ENCODE peak calls at places on chromosome 9, in five cellular contexts. One of them, this sample, is unnamed.

GRCh38 chr9:75993434-75993833 is 103.0 kb downstream of the PCSK5 start:
- DNase-seq in heart left ventricle: no peak
- DNase-seq in AG09319: no peak
- DNase-seq in Panc1: no peak
- DNase-seq in fibroblast of villous mesenchyme: peak; percentile 8
- DNase-seq in this sample: no peak

GRCh38 chr9:91117474-91117891 is 244.2 kb downstream of the AUH start:
- DNase-seq in heart left ventricle: no peak
- DNase-seq in AG09319: no peak
- DNase-seq in Panc1: no peak
- DNase-seq in fibroblast of villous mesenchyme: no peak
- DNase-seq in this sample: no peak

GRCh38 chr9:84154320-84154719 is 173.7 kb downstream of the RMI1 start:
- DNase-seq in heart left ventricle: no peak
- DNase-seq in AG09319: no peak
- DNase-seq in Panc1: no peak
- DNase-seq in fibroblast of villous mesenchyme: peak; percentile 21
- DNase-seq in this sample: no peak

GRCh38 chr9:38649731-38650363 is 29.5 kb upstream of the ANKRD18A start:
- DNase-seq in heart left ventricle: peak; percentile 43
- DNase-seq in AG09319: no peak
- DNase-seq in Panc1: no peak
- DNase-seq in fibroblast of villous mesenchyme: no peak
- DNase-seq in this sample: no peak

GRCh38 chr9:134226221-134226930 is 62.0 kb upstream of the RNU6ATAC start:
- DNase-seq in heart left ventricle: no peak
- DNase-seq in AG09319: peak; percentile 39
- DNase-seq in Panc1: no peak
- DNase-seq in fibroblast of villous mesenchyme: peak; percentile 92
- DNase-seq in this sample: no peak

GRCh38 chr9:87137718-87138117 is 190.4 kb upstream of the GAS1 start:
- DNase-seq in heart left ventricle: no peak
- DNase-seq in AG09319: no peak
- DNase-seq in Panc1: no peak
- DNase-seq in fibroblast of villous mesenchyme: no peak
- DNase-seq in this sample: no peak

GRCh38 chr9:134966697-134967546 is 49.2 kb upstream of the FCN1 start:
- DNase-seq in heart left ventricle: no peak
- DNase-seq in AG09319: no peak
- DNase-seq in Panc1: no peak
- DNase-seq in fibroblast of villous mesenchyme: no peak
- DNase-seq in this sample: no peak

GRCh38 chr9:70531286-70531685 is 116.8 kb upstream of the KLF9 start:
- DNase-seq in heart left ventricle: no peak
- DNase-seq in AG09319: peak; percentile 16
- DNase-seq in Panc1: no peak
- DNase-seq in fibroblast of villous mesenchyme: peak; percentile 36
- DNase-seq in this sample: no peak

GRCh38 chr9:69715825-69716224 is 43.7 kb upstream of the APBA1 start:
- DNase-seq in heart left ventricle: no peak
- DNase-seq in AG09319: no peak
- DNase-seq in Panc1: no peak
- DNase-seq in fibroblast of villous mesenchyme: no peak
- DNase-seq in this sample: no peak

DNA sequence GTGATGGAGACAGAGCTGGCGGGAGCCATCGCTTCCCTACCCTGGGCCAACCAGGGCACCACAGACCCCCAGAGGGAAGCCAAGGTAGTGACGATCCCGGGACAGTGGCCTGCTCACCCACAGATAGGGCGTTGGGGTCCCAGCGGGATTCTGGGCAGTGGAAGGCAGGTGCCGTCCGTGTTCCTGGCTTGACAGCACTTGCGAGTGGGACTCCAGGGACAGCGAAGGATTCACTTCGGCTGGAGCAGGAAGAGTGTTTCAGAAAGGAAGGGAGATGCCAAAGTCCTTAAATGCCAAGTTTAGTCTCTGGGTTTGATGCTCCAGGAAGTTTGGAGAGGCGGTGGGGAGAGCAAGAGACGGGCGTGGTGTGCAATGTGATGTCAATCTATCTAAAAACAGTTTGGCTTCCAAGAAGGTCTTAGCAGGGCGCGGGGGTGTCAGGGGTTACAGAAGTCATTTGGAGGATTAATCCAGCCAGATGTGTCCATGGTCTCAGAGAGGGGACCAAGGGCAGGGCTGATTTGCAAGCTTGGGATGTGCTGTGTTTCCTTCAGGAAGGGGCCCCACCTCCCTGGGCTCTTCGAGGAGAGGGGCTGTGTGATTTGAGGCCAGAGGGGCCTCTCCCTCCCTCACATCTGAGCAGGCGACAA is 74.9 kb downstream of the NTNG2 start:
- DNase-seq in heart left ventricle: no peak
- DNase-seq in AG09319: no peak
- DNase-seq in Panc1: no peak
- DNase-seq in fibroblast of villous mesenchyme: no peak
- DNase-seq in this sample: no peak
- TF ChIP-seq CTCF in heart left ventricle: peak; percentile 48
- TF ChIP-seq CTCF in AG09319: no peak
- TF ChIP-seq CTCF in Panc1: peak; percentile 64
- TF ChIP-seq CTCF in fibroblast of villous mesenchyme: no peak
- TF ChIP-seq CTCF in this sample: peak; percentile 61

GRCh38 chr9:96126321-96126881 is 175.6 kb downstream of the HSD17B3 start:
- DNase-seq in heart left ventricle: no peak
- DNase-seq in AG09319: no peak
- DNase-seq in Panc1: no peak
- DNase-seq in fibroblast of villous mesenchyme: peak; percentile 28
- DNase-seq in this sample: no peak
- TF ChIP-seq CTCF in heart left ventricle: no peak
- TF ChIP-seq CTCF in AG09319: no peak
- TF ChIP-seq CTCF in Panc1: no peak
- TF ChIP-seq CTCF in fibroblast of villous mesenchyme: no peak
- TF ChIP-seq CTCF in this sample: no peak

DNA sequence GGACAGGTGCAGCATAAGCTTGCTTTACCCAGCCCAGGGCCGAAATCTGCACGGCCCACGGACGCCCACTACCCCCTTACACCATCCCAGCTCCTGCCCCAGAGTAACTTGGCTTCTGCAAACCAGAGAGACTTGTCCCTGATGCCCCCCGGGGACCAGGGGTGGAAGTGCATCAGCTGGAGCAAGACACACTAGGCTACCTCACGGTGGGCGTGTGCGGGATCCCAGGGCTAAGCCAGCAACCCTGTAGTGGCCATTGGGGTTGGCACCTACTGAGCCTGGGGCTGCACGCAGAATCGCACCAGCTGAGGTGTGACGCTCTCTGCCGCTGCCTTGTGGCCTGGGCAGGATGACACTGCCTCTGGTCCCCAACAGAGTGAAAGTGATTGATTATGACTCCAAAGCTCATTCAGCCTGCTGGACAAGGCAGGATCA is 6.1 kb upstream of the ZNF79 start:
- DNase-seq in heart left ventricle: no peak
- DNase-seq in AG09319: no peak
- DNase-seq in Panc1: no peak
- DNase-seq in fibroblast of villous mesenchyme: no peak
- DNase-seq in this sample: no peak
- TF ChIP-seq CTCF in heart left ventricle: peak; percentile 19
- TF ChIP-seq CTCF in AG09319: peak; percentile 6
- TF ChIP-seq CTCF in Panc1: no peak
- TF ChIP-seq CTCF in fibroblast of villous mesenchyme: peak; percentile 21
- TF ChIP-seq CTCF in this sample: no peak

DNA sequence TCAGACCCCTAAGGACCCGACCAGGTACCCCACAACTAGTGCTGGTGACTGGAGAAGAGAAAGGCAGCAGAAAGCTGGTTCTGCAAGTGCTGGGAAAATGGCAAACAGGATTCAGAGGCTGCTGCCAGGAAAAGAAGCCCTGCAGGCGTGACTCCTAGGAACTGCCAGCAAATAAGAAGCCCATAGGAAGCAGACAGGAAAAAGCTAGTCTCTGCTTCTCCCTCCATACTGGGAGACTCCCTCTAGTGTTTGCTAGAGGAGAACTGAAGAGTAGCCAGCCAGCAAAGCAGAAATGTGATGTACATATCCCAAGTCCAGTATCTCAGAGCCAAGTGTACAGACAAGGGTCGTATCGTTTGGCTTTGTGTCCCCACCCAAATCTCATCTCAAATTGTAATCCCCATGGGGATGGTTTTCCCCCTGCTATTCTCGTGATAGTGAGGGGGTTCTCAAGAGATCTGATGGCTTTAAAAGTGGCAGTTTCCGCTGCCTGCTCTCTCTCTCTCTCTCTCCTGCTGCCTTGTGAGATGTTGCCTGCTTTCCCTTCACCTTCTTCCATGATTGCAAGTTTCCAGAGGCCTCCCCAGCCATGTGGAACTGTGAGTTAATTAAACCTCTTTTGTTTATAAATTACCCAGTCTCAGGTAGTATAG is 38.1 kb upstream of the TUSC1 start:
- DNase-seq in heart left ventricle: no peak
- DNase-seq in AG09319: peak; percentile 16
- DNase-seq in Panc1: no peak
- DNase-seq in fibroblast of villous mesenchyme: peak; percentile 5
- DNase-seq in this sample: no peak
- TF ChIP-seq CTCF in heart left ventricle: peak; percentile 34
- TF ChIP-seq CTCF in AG09319: peak; percentile 67
- TF ChIP-seq CTCF in Panc1: peak; percentile 32
- TF ChIP-seq CTCF in fibroblast of villous mesenchyme: peak; percentile 18
- TF ChIP-seq CTCF in this sample: peak; percentile 16

DNA sequence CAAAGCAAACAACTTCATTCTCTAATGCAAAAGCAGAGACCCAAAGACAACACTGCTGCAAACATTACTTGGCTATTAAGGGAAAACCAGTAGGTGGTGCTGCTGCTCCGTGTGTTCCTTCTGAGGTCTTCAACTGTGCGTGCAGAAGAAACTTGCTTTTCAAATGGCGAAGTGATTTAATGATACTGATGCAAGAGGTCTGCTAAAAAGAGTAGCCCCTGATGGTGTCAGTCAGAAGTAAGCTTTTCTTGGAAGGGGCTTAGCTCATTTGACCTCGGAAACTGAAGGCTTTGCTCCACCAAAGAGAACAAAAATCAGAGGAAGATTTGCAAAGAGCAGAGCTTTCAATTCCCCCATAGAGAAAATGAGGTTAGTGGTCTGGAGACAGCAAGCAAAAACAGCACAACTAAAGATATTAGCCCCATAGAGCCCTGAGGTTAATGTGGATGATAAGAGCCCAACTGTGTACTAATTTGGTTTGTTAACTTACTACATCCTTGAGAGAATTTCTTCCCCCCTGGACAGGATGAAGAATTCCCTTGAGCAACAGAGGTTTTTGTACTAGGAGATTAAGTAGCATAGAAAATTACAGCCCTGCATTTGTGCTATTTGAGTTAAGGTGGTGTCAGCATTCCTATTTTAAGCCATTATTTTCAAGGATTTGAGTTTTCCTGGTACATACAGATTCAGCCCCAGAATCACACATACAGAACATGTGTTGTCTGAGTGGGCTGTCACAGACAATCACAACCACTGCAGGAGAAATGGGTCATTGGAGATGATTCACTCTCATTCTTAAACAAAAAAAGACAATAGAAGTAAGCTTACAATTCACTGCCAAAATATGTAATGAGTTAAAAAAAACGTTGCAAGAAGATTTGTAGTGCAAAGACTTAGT is 153.2 kb upstream of the C9orf72 start:
- DNase-seq in heart left ventricle: peak; percentile 19
- DNase-seq in AG09319: peak; percentile 5
- DNase-seq in Panc1: peak; percentile 25
- DNase-seq in fibroblast of villous mesenchyme: peak; percentile 70
- DNase-seq in this sample: peak; percentile 77
- TF ChIP-seq CTCF in heart left ventricle: peak; percentile 65
- TF ChIP-seq CTCF in AG09319: peak; percentile 48
- TF ChIP-seq CTCF in Panc1: peak; percentile 76
- TF ChIP-seq CTCF in fibroblast of villous mesenchyme: peak; percentile 86
- TF ChIP-seq CTCF in this sample: peak; percentile 75